ENCODE peak calls at places on chromosomes 6 and 20, in four cellular contexts. Q is right lobe of liver, K is HFF-Myc, F is A549. Z is an unnamed sample.

GRCh38 chr20:57791946-57792328 is 82.1 kb upstream of the PMEPA1 start:
- DNase-seq in Q (no peak), K (no peak), F (no peak), Z (no peak)

GRCh38 chr6:73704260-73704659 is 8.3 kb downstream of the CD109 start:
- DNase-seq in Q (no peak), K (peak; percentile 94), F (peak; percentile 38), Z (peak; percentile 73)

GRCh38 chr6:156599977-156600647 is 177.1 kb upstream of the ARID1B start:
- DNase-seq in Q (no peak), K (no peak), F (no peak), Z (no peak)

GRCh38 chr6:31972709-31973350 is 892 bp upstream of the DXO start:
- DNase-seq in Q (no peak), K (no peak), F (no peak), Z (no peak)

GRCh38 chr6:140979642-140980091 is 1153.1 kb upstream of the GJE1 start:
- DNase-seq in Q (no peak), K (no peak), F (no peak), Z (peak; percentile 98)

GRCh38 chr6:18861182-18861581 is 474.0 kb downstream of the RNF144B start:
- DNase-seq in Q (no peak), K (no peak), F (no peak), Z (no peak)

GRCh38 chr20:2293971-2294370 is 1.8 kb upstream of the TGM3 start:
- DNase-seq in Q (no peak), K (no peak), F (no peak), Z (no peak)

GRCh38 chr6:33967266-33967767 is 163.5 kb upstream of the MLN start:
- DNase-seq in Q (no peak), K (no peak), F (no peak), Z (no peak)

GRCh38 chr20:53034899-53035298 is 62.7 kb downstream of the TSHZ2 start:
- DNase-seq in Q (no peak), K (no peak), F (no peak), Z (no peak)

GRCh38 chr6:163183791-163184190 is 230.7 kb upstream of the QKI start:
- DNase-seq in Q (no peak), K (no peak), F (no peak), Z (no peak)

GRCh38 chr6:148887181-148887580 is 140.4 kb downstream of the UST start:
- DNase-seq in Q (no peak), K (no peak), F (no peak), Z (no peak)

GRCh38 chr20:219290-220115 is 7.6 kb upstream of the DEFB129 start:
- DNase-seq in Q (no peak), K (no peak), F (peak; percentile 51), Z (no peak)

GRCh38 chr6:119273799-119274595 is 75.6 kb downstream of the MAN1A1 start:
- DNase-seq in Q (no peak), K (peak; percentile 55), F (no peak), Z (no peak)

GRCh38 chr6:3383525-3383924 is 73.3 kb downstream of the SLC22A23 start:
- DNase-seq in Q (no peak), K (no peak), F (no peak), Z (no peak)

GRCh38 chr6:31822038-31822821 is 5.3 kb upstream of the HSPA1B start:
- DNase-seq in Q (peak; percentile 77), K (no peak), F (peak; percentile 32), Z (no peak)

GRCh38 chr6:129124334-129124733 is 241.4 kb downstream of the LAMA2 start:
- DNase-seq in Q (no peak), K (no peak), F (no peak), Z (no peak)

GRCh38 chr6:71194730-71195129 is 93.9 kb upstream of the OGFRL1 start:
- DNase-seq in Q (no peak), K (no peak), F (peak; percentile 5), Z (peak; percentile 76)

GRCh38 chr20:32544260-32544722 is 40.8 kb downstream of the NOL4L start:
- DNase-seq in Q (no peak), K (no peak), F (no peak), Z (no peak)

GRCh38 chr20:16844406-16844805 is 96.2 kb downstream of the OTOR start:
- DNase-seq in Q (no peak), K (no peak), F (no peak), Z (no peak)

GRCh38 chr6:140854363-140854762 is 1278.4 kb upstream of the GJE1 start:
- DNase-seq in Q (no peak), K (no peak), F (no peak), Z (no peak)

GRCh38 chr6:40891131-40891530 is 147.9 kb downstream of the UNC5CL start:
- DNase-seq in Q (no peak), K (no peak), F (no peak), Z (no peak)

GRCh38 chr6:132414761-132415160 is 13.5 kb upstream of the MOXD1 start:
- DNase-seq in Q (no peak), K (no peak), F (no peak), Z (no peak)

GRCh38 chr6:41562633-41562975 is 16.4 kb downstream of the FOXP4 start:
- DNase-seq in Q (no peak), K (no peak), F (no peak), Z (no peak)

GRCh38 chr6:160042788-160043301 is 74.0 kb downstream of the IGF2R start:
- DNase-seq in Q (no peak), K (no peak), F (no peak), Z (no peak)

GRCh38 chr6:161353208-161353613 is 79.3 kb upstream of the AGPAT4 start:
- DNase-seq in Q (no peak), K (peak; percentile 6), F (peak; percentile 12), Z (no peak)

GRCh38 chr6:118758942-118759341 is 107.6 kb upstream of the CEP85L start:
- DNase-seq in Q (no peak), K (no peak), F (no peak), Z (no peak)

GRCh38 chr6:35568967-35569606 is 56.4 kb upstream of the TULP1 start:
- DNase-seq in Q (peak; percentile 43), K (no peak), F (no peak), Z (no peak)

GRCh38 chr6:20279608-20280287 is 67.5 kb upstream of the MBOAT1 start:
- DNase-seq in Q (no peak), K (no peak), F (no peak), Z (no peak)

GRCh38 chr6:41917528-41917927 is 3.4 kb downstream of the MED20 start:
- DNase-seq in Q (no peak), K (peak; percentile 70), F (peak; percentile 72), Z (peak; percentile 93)

GRCh38 chr6:28940859-28941680 is 17.3 kb upstream of the TRIM27 start:
- DNase-seq in Q (peak; percentile 46), K (peak; percentile 83), F (no peak), Z (no peak)

GRCh38 chr6:43070028-43070632 is 6.0 kb upstream of the PTK7 start:
- DNase-seq in Q (no peak), K (no peak), F (peak; percentile 53), Z (no peak)

GRCh38 chr6:111710439-111710838 is 104.8 kb upstream of the TRAF3IP2 start:
- DNase-seq in Q (no peak), K (no peak), F (no peak), Z (no peak)

GRCh38 chr20:45501600-45501999 is 13.8 kb downstream of the SPINT3 start:
- DNase-seq in Q (no peak), K (no peak), F (no peak), Z (no peak)

GRCh38 chr6:96014846-96015245 is 928 bp upstream of the FUT9 start:
- DNase-seq in Q (no peak), K (no peak), F (no peak), Z (no peak)

GRCh38 chr6:11215773-11216172 is 16.7 kb downstream of the NEDD9 start:
- DNase-seq in Q (no peak), K (no peak), F (no peak), Z (no peak)

GRCh38 chr6:167470101-167470835 is 145.4 kb downstream of the TTLL2 start:
- DNase-seq in Q (no peak), K (no peak), F (no peak), Z (no peak)

GRCh38 chr20:11912013-11912663 is 5.6 kb upstream of the BTBD3 start:
- DNase-seq in Q (no peak), K (no peak), F (peak; percentile 28), Z (no peak)
- TF ChIP-seq CTCF in Q (peak; percentile 35), K (peak; percentile 59), F (peak; percentile 39), Z (peak; percentile 68)

GRCh38 chr6:1384549-1385128 is 4.7 kb upstream of the FOXF2 start:
- DNase-seq in Q (no peak), K (no peak), F (no peak), Z (no peak)

GRCh38 chr6:1385129-1386042 is 4.0 kb upstream of the FOXF2 start:
- DNase-seq in Q (no peak), K (no peak), F (no peak), Z (no peak)

GRCh38 chr6:1388081-1388926 is 1.1 kb upstream of the FOXF2 start:
- DNase-seq in Q (no peak), K (no peak), F (no peak), Z (no peak)

GRCh38 chr6:1387632-1388031 is 1.7 kb upstream of the FOXF2 start:
- DNase-seq in Q (no peak), K (no peak), F (no peak), Z (no peak)

GRCh38 chr6:1386310-1386709 is 3.1 kb upstream of the FOXF2 start:
- DNase-seq in Q (no peak), K (no peak), F (no peak), Z (no peak)
- H3K4me3 ChIP-seq in Q (no peak overlapping the region), K (no peak overlapping the region), F (no peak overlapping the region), Z (no peak overlapping the region)

GRCh38 chr6:6674872-6675271 is 86.4 kb downstream of the LY86 start:
- DNase-seq in Q (no peak), K (no peak), F (no peak), Z (no peak)
- TF ChIP-seq CTCF in Q (no peak), K (peak; percentile 52), F (no peak), Z (peak; percentile 51)

GRCh38 chr6:85483861-85484260 is 34.0 kb downstream of the NT5E start:
- DNase-seq in Q (no peak), K (no peak), F (no peak), Z (no peak)

GRCh38 chr6:85484941-85485340 is 35.1 kb downstream of the NT5E start:
- DNase-seq in Q (no peak), K (no peak), F (no peak), Z (no peak)

GRCh38 chr6:85479221-85479620 is 29.3 kb downstream of the NT5E start:
- DNase-seq in Q (no peak), K (no peak), F (no peak), Z (no peak)

GRCh38 chr6:85483041-85483700 is 33.3 kb downstream of the NT5E start:
- DNase-seq in Q (peak; percentile 74), K (no peak), F (peak; percentile 37), Z (no peak)

DNA sequence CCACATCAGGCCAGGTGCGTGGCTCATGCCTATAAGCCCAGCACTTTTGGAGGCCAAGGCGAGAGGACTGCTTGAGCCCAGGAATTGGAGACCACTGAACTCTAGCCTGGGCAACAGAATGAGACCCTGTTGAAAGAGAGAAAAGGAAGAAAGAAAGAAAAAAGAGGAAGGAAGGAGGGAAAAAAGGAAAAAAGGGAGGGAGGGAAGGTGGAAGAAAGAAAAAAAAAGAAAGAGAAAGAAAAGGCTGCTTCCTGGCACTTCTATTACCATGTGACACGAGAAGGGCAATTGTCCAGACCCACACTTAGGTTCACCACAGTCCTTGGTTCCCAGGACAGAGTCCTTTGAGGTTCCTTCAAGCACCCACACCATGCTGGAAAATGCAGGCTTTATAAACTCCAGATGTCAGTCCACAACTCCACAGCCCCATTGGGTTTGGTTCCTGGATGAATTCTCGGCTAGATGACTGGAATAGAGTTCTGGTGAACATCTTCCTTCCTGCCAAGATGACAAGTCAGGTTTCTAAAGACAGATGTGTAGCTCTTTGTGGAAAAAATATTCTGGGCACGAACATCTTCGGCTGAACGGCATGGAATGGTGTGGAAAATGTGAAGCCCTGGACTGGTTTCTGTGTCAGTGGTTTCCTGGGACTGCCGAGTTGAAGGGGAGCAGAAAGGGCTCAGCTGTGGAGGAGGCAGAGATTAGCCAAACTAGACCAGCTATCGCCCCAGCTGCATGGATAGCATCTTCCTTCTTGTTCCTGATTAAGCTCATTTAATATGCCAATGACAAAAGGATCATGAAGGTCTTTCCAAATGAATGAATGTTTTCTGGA is 32.5 kb downstream of the NT5E start:
- DNase-seq in Q (no peak), K (no peak), F (no peak), Z (no peak)
- H3K4me3 ChIP-seq in Q (no peak overlapping the region), K (no peak overlapping the region), F (no peak overlapping the region), Z (no peak overlapping the region)

Z was measured in epithelial cell of proximal tubule.